ENCODE peak calls at places on chromosomes 5 and 9, in ten cellular contexts. T, G, J, M, C, V, D, S, I and P are unnamed samples.

GRCh38 chr5:8418049-8418426 is 549.1 kb downstream of the MTRR start:
- DNase-seq in T (no peak), J (no peak), D (no peak), C (no peak), S (no peak), G (no peak), M (peak), I (no peak), V (no peak), P (no peak)

GRCh38 chr5:58795327-58795726 is 212.5 kb downstream of the RAB3C start:
- DNase-seq in T (no peak), C (no peak), G (no peak), V (no peak), I (no peak), M (no peak), J (no peak), D (no peak), S (no peak), P (no peak)

GRCh38 chr5:67490543-67491321 is 294.1 kb upstream of the CD180 start:
- DNase-seq in C (peak), G (no peak), T (no peak), D (no peak), V (no peak), M (no peak), I (no peak), S (no peak), J (no peak), P (no peak)

GRCh38 chr5:176424181-176424580 is 7.8 kb upstream of the CLTB start:
- DNase-seq in T (no peak), D (peak), S (no peak), M (no peak), V (no peak), C (no peak), I (no peak), G (no peak), J (no peak), P (no peak)

GRCh38 chr5:154857091-154857533 is 1.3 kb upstream of the CNOT8 start:
- DNase-seq in I (no peak), J (no peak), V (no peak), C (peak), G (peak), T (no peak), M (no peak), S (no peak), D (no peak), P (peak)

GRCh38 chr5:115398726-115399125 is 102.3 kb upstream of the CCDC112 start:
- DNase-seq in V (no peak), C (no peak), S (no peak), J (no peak), D (no peak), T (no peak), I (no peak), G (no peak), M (no peak), P (no peak)

GRCh38 chr9:96169488-96169887 is 132.5 kb downstream of the HSD17B3 start:
- DNase-seq in J (no peak), V (no peak), I (no peak), T (no peak), G (no peak), M (peak), C (peak), S (no peak), D (no peak), P (no peak)

GRCh38 chr5:176578391-176578808 is 29.3 kb downstream of the CDHR2 start:
- DNase-seq in J (no peak), M (peak), S (peak), D (peak), G (peak), C (peak), V (peak), T (no peak), I (no peak), P (peak)

GRCh38 chr9:117081641-117082317 is 333.1 kb downstream of the ASTN2 start:
- DNase-seq in T (no peak), V (no peak), I (no peak), D (no peak), S (no peak), M (no peak), C (no peak), G (no peak), J (no peak), P (no peak)

GRCh38 chr5:61051267-61051666 is 106.3 kb downstream of the NDUFAF2 start:
- DNase-seq in V (no peak), J (no peak), S (no peak), D (peak), T (no peak), I (no peak), M (no peak), C (no peak), G (peak), P (no peak)

GRCh38 chr9:27337833-27338526 is 41.0 kb upstream of the EQTN start:
- DNase-seq in D (no peak), S (no peak), V (no peak), I (no peak), C (peak), J (peak), G (no peak), T (no peak), M (no peak), P (no peak)

GRCh38 chr5:94218374-94218773 is 400.0 kb downstream of the KIAA0825 start:
- DNase-seq in V (no peak), D (no peak), M (no peak), S (no peak), J (no peak), G (no peak), I (no peak), C (no peak), T (peak), P (no peak)